ENCODE peak calls at places on chromosomes 4 and X, in six cellular contexts. One of them, this sample, is unnamed. For H3K27me3 and H3K9me2, the result is how much of the 10 kb centered on the place peaks cover.

GRCh38 chrX:22603060-22603459 is 330.3 kb downstream of the CBLL2 start:
- DNase-seq in PC-3: no peak
- DNase-seq in MM.1S: no peak
- DNase-seq in GM23248: no peak
- DNase-seq in PC-9: no peak
- DNase-seq in HCT116: no peak
- DNase-seq in this sample: no peak

GRCh38 chrX:48789366-48790220 is 3.2 kb downstream of the GATA1 start:
- DNase-seq in PC-3: no peak
- DNase-seq in MM.1S: no peak
- DNase-seq in GM23248: no peak
- DNase-seq in PC-9: no peak
- DNase-seq in HCT116: no peak
- DNase-seq in this sample: no peak

GRCh38 chr4:185513489-185514181 is 21.7 kb downstream of the PDLIM3 start:
- DNase-seq in PC-3: peak
- DNase-seq in MM.1S: no peak
- DNase-seq in GM23248: no peak
- DNase-seq in PC-9: no peak
- DNase-seq in HCT116: no peak
- DNase-seq in this sample: peak

GRCh38 chr4:40321671-40322131 is 13.4 kb upstream of the CHRNA9 start:
- DNase-seq in PC-3: no peak
- DNase-seq in MM.1S: peak
- DNase-seq in GM23248: peak
- DNase-seq in PC-9: peak
- DNase-seq in HCT116: no peak
- DNase-seq in this sample: no peak

GRCh38 chr4:156475322-156475721 is 496.3 kb downstream of the PDGFC start:
- DNase-seq in PC-3: peak
- DNase-seq in MM.1S: peak
- DNase-seq in GM23248: peak
- DNase-seq in PC-9: no peak
- DNase-seq in HCT116: peak
- DNase-seq in this sample: peak

GRCh38 chr4:5881340-5881739 is 11.5 kb downstream of the CRMP1 start:
- DNase-seq in PC-3: peak
- DNase-seq in MM.1S: peak
- DNase-seq in GM23248: no peak
- DNase-seq in PC-9: no peak
- DNase-seq in HCT116: no peak
- DNase-seq in this sample: no peak

GRCh38 chr4:98260047-98260578 is 1.1 kb upstream of the RAP1GDS1 start:
- DNase-seq in PC-3: peak
- DNase-seq in MM.1S: no peak
- DNase-seq in GM23248: no peak
- DNase-seq in PC-9: peak
- DNase-seq in HCT116: peak
- DNase-seq in this sample: peak

GRCh38 chr4:127868196-127868595 is 12.5 kb upstream of the PLK4 start:
- DNase-seq in PC-3: no peak
- DNase-seq in MM.1S: no peak
- DNase-seq in GM23248: peak
- DNase-seq in PC-9: no peak
- DNase-seq in HCT116: no peak
- DNase-seq in this sample: no peak

GRCh38 chr4:126851391-126851790 is 781.4 kb upstream of the INTU start:
- DNase-seq in PC-3: no peak
- DNase-seq in MM.1S: no peak
- DNase-seq in GM23248: peak
- DNase-seq in PC-9: no peak
- DNase-seq in HCT116: no peak
- DNase-seq in this sample: no peak

GRCh38 chr4:162163892-162164759 is at the start of gene FSTL5:
- DNase-seq in PC-3: peak
- DNase-seq in MM.1S: peak
- DNase-seq in GM23248: peak
- DNase-seq in PC-9: peak
- DNase-seq in HCT116: no peak
- DNase-seq in this sample: peak

GRCh38 chr4:85741421-85741820 is 266.5 kb downstream of the ARHGAP24 start:
- DNase-seq in PC-3: no peak
- DNase-seq in MM.1S: no peak
- DNase-seq in GM23248: no peak
- DNase-seq in PC-9: no peak
- DNase-seq in HCT116: no peak
- DNase-seq in this sample: no peak

GRCh38 chr4:94947681-94948108 is 189.9 kb downstream of the BMPR1B start:
- DNase-seq in PC-3: peak
- DNase-seq in MM.1S: no peak
- DNase-seq in GM23248: no peak
- DNase-seq in PC-9: no peak
- DNase-seq in HCT116: no peak
- DNase-seq in this sample: peak

GRCh38 chrX:78102100-78102499 is 1.9 kb upstream of the PGK1 start:
- DNase-seq in PC-3: no peak
- DNase-seq in MM.1S: no peak
- DNase-seq in GM23248: no peak
- DNase-seq in PC-9: no peak
- DNase-seq in HCT116: no peak
- DNase-seq in this sample: no peak

GRCh38 chrX:78105944-78106650 is 2.0 kb downstream of the PGK1 start:
- DNase-seq in PC-3: no peak
- DNase-seq in MM.1S: peak
- DNase-seq in GM23248: peak
- DNase-seq in PC-9: no peak
- DNase-seq in HCT116: no peak
- DNase-seq in this sample: no peak

GRCh38 chrX:78103001-78103634 is 930 bp upstream of the PGK1 start:
- DNase-seq in PC-3: no peak
- DNase-seq in MM.1S: no peak
- DNase-seq in GM23248: no peak
- DNase-seq in PC-9: no peak
- DNase-seq in HCT116: no peak
- DNase-seq in this sample: no peak

GRCh38 chrX:78104447-78105176 is 564 bp downstream of the PGK1 start:
- DNase-seq in PC-3: peak
- DNase-seq in MM.1S: peak
- DNase-seq in GM23248: peak
- DNase-seq in PC-9: peak
- DNase-seq in HCT116: no peak
- DNase-seq in this sample: peak

GRCh38 chrX:78103656-78104446 is at the start of gene PGK1:
- DNase-seq in PC-3: peak
- DNase-seq in MM.1S: peak
- DNase-seq in GM23248: peak
- DNase-seq in PC-9: peak
- DNase-seq in HCT116: peak
- DNase-seq in this sample: peak
- H3K27me3 ChIP-seq in PC-3: under half
- H3K27me3 ChIP-seq in MM.1S: under half
- H3K27me3 ChIP-seq in GM23248: under half
- H3K27me3 ChIP-seq in PC-9: under half
- H3K27me3 ChIP-seq in HCT116: under half
- H3K27me3 ChIP-seq in this sample: under half

DNA sequence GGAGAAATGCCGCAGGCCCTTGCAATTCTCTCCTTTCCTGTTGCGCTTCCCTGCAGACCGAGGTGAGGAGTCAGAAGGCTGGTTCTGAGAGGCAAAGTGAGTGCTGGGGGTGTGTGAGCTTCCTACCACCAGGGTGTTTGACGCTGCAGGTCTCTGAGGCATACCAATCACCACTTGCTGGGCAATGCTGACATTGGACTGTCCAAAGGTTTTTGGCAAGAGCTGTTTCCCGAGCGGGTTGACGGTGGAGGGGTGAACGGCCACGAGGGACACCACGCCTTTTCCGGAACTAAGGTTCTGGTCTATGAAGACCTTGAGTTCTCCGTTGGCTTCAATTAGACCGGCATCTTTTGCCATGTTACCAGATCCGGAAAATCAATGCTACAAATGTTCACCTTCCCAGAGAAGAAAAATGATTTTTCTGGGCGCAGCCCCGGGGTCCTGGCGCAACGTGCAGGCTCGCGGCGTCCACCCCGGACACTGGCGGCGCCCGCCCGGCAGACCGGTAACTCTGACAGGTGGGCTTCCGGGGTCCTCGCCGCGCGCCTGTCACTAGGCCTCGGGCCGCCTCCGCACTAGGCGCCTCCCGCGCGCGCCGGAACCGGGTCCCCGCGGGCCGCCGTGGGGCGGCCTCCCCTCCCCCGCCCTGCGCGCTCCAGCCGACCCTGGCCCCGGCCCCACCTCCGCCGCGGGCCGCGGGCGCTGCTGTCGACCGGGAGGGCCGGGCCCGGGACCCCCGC is 44.9 kb upstream of the FAM47C start:
- DNase-seq in PC-3: no peak
- DNase-seq in MM.1S: no peak
- DNase-seq in GM23248: no peak
- DNase-seq in PC-9: no peak
- DNase-seq in HCT116: no peak
- DNase-seq in this sample: no peak
- H3K9me2 ChIP-seq in PC-3: under half
- H3K9me2 ChIP-seq in MM.1S: under half
- H3K9me2 ChIP-seq in GM23248: under half
- H3K9me2 ChIP-seq in PC-9: under half
- H3K9me2 ChIP-seq in HCT116: under half
- H3K9me2 ChIP-seq in this sample: under half

GRCh38 chrX:12974217-12974796 is 603 bp upstream of the TMSB4X start:
- DNase-seq in PC-3: peak
- DNase-seq in MM.1S: no peak
- DNase-seq in GM23248: peak
- DNase-seq in PC-9: peak
- DNase-seq in HCT116: no peak
- DNase-seq in this sample: peak

GRCh38 chrX:12975999-12976558 is 1.2 kb downstream of the TMSB4X start:
- DNase-seq in PC-3: peak
- DNase-seq in MM.1S: peak
- DNase-seq in GM23248: peak
- DNase-seq in PC-9: peak
- DNase-seq in HCT116: no peak
- DNase-seq in this sample: peak

GRCh38 chrX:12975670-12975965 is 708 bp downstream of the TMSB4X start:
- DNase-seq in PC-3: peak
- DNase-seq in MM.1S: no peak
- DNase-seq in GM23248: no peak
- DNase-seq in PC-9: no peak
- DNase-seq in HCT116: no peak
- DNase-seq in this sample: no peak

GRCh38 chrX:12973561-12974216 is 1.2 kb upstream of the TMSB4X start:
- DNase-seq in PC-3: no peak
- DNase-seq in MM.1S: no peak
- DNase-seq in GM23248: no peak
- DNase-seq in PC-9: no peak
- DNase-seq in HCT116: no peak
- DNase-seq in this sample: no peak

DNA sequence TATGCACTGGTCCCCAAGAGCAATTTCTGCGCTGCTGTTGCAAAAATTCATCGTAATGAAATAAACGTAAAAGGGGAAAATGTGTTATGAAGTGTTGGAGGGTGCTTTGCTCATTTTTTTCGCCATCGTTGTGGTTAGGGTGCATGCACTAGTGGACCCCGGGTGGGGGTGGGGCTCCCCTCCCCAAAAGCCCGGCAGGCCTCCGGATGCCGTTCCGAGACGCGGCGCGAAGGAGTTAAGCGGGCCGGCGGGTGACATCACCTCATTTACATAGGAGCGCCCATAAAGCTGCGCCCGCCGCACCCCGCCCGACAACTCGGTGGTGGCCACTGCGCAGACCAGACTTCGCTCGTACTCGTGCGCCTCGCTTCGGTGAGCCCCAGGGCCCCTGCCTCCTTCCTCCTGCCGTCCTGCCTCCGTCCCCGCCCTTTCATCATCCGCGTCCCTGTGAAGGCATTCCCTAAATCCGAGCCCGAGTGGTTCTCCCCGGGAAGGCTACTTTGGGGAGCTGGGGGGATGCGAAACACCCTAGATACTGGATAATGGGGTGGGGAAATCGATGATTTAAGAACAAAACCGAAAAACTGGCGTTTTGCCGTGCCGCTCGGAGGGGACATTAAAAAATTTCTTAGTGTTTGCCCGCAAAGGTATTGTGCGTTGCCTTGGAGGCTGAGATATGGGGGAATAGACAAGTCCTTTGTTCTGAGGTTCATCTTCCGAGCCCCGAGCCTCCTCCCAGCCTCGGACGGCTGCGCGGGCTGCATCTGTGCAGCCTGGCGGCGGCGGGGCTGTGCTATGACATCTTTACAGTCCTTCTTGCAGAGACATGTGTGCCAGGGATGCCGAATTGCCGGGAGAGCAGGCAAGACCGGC is at the start of gene TMSB4X:
- DNase-seq in PC-3: peak
- DNase-seq in MM.1S: peak
- DNase-seq in GM23248: peak
- DNase-seq in PC-9: peak
- DNase-seq in HCT116: no peak
- DNase-seq in this sample: peak
- TF ChIP-seq EZH2 in PC-3: no peak
- TF ChIP-seq EZH2 in MM.1S: no peak
- TF ChIP-seq EZH2 in GM23248: no peak
- TF ChIP-seq EZH2 in PC-9: no peak
- TF ChIP-seq EZH2 in HCT116: no peak
- TF ChIP-seq EZH2 in this sample: no peak

DNA sequence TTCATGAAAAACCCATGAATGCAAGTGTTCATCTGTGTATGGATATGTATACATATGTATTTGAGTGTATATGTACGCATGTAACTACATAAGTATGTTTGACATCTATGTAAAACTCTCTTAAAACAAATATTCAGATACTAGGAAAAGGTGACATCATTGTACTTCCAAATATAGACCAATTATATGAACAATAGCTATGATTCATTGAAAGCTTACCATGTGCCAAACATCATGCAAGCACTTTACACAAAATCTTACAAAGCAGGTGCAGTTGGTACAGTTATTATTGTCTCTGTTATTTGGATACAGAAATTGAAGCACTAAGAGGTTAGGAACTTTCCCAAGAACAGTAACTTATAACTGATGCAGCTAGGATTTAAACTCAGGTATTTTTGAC is 21.4 kb downstream of the MAGEB17 start:
- DNase-seq in PC-3: peak
- DNase-seq in MM.1S: no peak
- DNase-seq in GM23248: peak
- DNase-seq in PC-9: no peak
- DNase-seq in HCT116: no peak
- DNase-seq in this sample: no peak
- H3K27me3 ChIP-seq in PC-3: under half
- H3K27me3 ChIP-seq in MM.1S: under half
- H3K27me3 ChIP-seq in GM23248: under half
- H3K27me3 ChIP-seq in PC-9: under half
- H3K27me3 ChIP-seq in HCT116: under half
- H3K27me3 ChIP-seq in this sample: under half

This sample was measured in hepatocyte.